ENCODE peak calls at places on chromosomes 1 and 21, in four cellular contexts. One of them, this sample, is unnamed.

GRCh38 chr1:115158181-115158580 is 68.9 kb upstream of the TSPAN2 start:
- DNase-seq in K562: no peak
- DNase-seq in HepG2: no peak
- DNase-seq in H1: no peak
- DNase-seq in this sample: no peak

GRCh38 chr1:237012789-237013383 is 8.6 kb upstream of the MT1HL1 start:
- DNase-seq in HepG2: peak
- DNase-seq in K562: peak
- DNase-seq in H1: no peak
- DNase-seq in this sample: no peak

GRCh38 chr1:223714849-223715709 is 2.7 kb downstream of the CAPN2 start:
- DNase-seq in HepG2: no peak
- DNase-seq in K562: peak
- DNase-seq in H1: no peak
- DNase-seq in this sample: no peak

GRCh38 chr21:28215214-28215954 is 777.3 kb downstream of the LTN1 start:
- DNase-seq in HepG2: no peak
- DNase-seq in H1: no peak
- DNase-seq in K562: no peak
- DNase-seq in this sample: no peak

GRCh38 chr1:207918571-207918970 is 7.6 kb upstream of the CD34 start:
- DNase-seq in H1: no peak
- DNase-seq in K562: no peak
- DNase-seq in HepG2: no peak
- DNase-seq in this sample: no peak

GRCh38 chr1:57262472-57262871 is 161.4 kb downstream of the DAB1 start:
- DNase-seq in HepG2: no peak
- DNase-seq in H1: no peak
- DNase-seq in K562: no peak
- DNase-seq in this sample: no peak

GRCh38 chr1:59186656-59187055 is 110.2 kb upstream of the FGGY start:
- DNase-seq in K562: no peak
- DNase-seq in H1: no peak
- DNase-seq in HepG2: peak
- DNase-seq in this sample: no peak

GRCh38 chr1:180221461-180221860 is 8.6 kb upstream of the LHX4 start:
- DNase-seq in H1: no peak
- DNase-seq in K562: no peak
- DNase-seq in HepG2: no peak
- DNase-seq in this sample: no peak

GRCh38 chr1:173590557-173590956 is 12.3 kb downstream of the SLC9C2 start:
- DNase-seq in K562: no peak
- DNase-seq in HepG2: no peak
- DNase-seq in H1: no peak
- DNase-seq in this sample: no peak

GRCh38 chr1:208161005-208161404 is 83.2 kb downstream of the PLXNA2 start:
- DNase-seq in H1: no peak
- DNase-seq in K562: no peak
- DNase-seq in HepG2: no peak
- DNase-seq in this sample: no peak

GRCh38 chr1:112981461-112982233 is 25.7 kb upstream of the SLC16A1 start:
- DNase-seq in K562: no peak
- DNase-seq in H1: no peak
- DNase-seq in HepG2: no peak
- DNase-seq in this sample: no peak

GRCh38 chr1:162942903-162943567 is 82.1 kb upstream of the CCDC190 start:
- DNase-seq in HepG2: no peak
- DNase-seq in H1: no peak
- DNase-seq in K562: no peak
- DNase-seq in this sample: no peak

GRCh38 chr1:239926184-239926583 is 165.5 kb upstream of the FMN2 start:
- DNase-seq in H1: no peak
- DNase-seq in K562: no peak
- DNase-seq in HepG2: no peak
- DNase-seq in this sample: no peak

GRCh38 chr1:33864460-33865389 is 846 bp downstream of the HMGB4 start:
- DNase-seq in H1: no peak
- DNase-seq in HepG2: no peak
- DNase-seq in K562: no peak
- DNase-seq in this sample: no peak

GRCh38 chr1:156067262-156067661 is 6.3 kb downstream of the RAB25 start:
- DNase-seq in HepG2: no peak
- DNase-seq in K562: no peak
- DNase-seq in H1: no peak
- DNase-seq in this sample: no peak

GRCh38 chr1:57632401-57632800 is 208.5 kb upstream of the DAB1 start:
- DNase-seq in K562: no peak
- DNase-seq in HepG2: no peak
- DNase-seq in H1: no peak
- DNase-seq in this sample: no peak

GRCh38 chr1:64960731-64961130 is 5.6 kb downstream of the JAK1 start:
- DNase-seq in H1: no peak
- DNase-seq in K562: no peak
- DNase-seq in HepG2: no peak
- DNase-seq in this sample: no peak

GRCh38 chr1:211606914-211607751 is 28.2 kb upstream of the SLC30A1 start:
- DNase-seq in HepG2: no peak
- DNase-seq in K562: peak
- DNase-seq in H1: no peak
- DNase-seq in this sample: no peak

GRCh38 chr1:2789986-2790581 is 11.4 kb downstream of the TTC34 start:
- DNase-seq in H1: no peak
- DNase-seq in K562: no peak
- DNase-seq in HepG2: no peak
- DNase-seq in this sample: peak

GRCh38 chr1:59079434-59080135 is 217.3 kb upstream of the FGGY start:
- DNase-seq in K562: no peak
- DNase-seq in H1: no peak
- DNase-seq in HepG2: no peak
- DNase-seq in this sample: no peak

GRCh38 chr1:118963456-118964430 is 24.4 kb downstream of the TBX15 start:
- DNase-seq in HepG2: peak
- DNase-seq in H1: no peak
- DNase-seq in K562: no peak
- DNase-seq in this sample: no peak

GRCh38 chr1:221923921-221924598 is 182.2 kb upstream of the DUSP10 start:
- DNase-seq in K562: no peak
- DNase-seq in H1: no peak
- DNase-seq in HepG2: no peak
- DNase-seq in this sample: no peak

GRCh38 chr1:240242601-240243144 is 151.0 kb downstream of the FMN2 start:
- DNase-seq in H1: no peak
- DNase-seq in K562: no peak
- DNase-seq in HepG2: no peak
- DNase-seq in this sample: no peak

GRCh38 chr1:26779093-26779668 is 8.6 kb upstream of the PIGV start:
- DNase-seq in HepG2: no peak
- DNase-seq in K562: no peak
- DNase-seq in H1: no peak
- DNase-seq in this sample: no peak

GRCh38 chr1:210434224-210434623 is 105.5 kb downstream of the HHAT start:
- DNase-seq in HepG2: no peak
- DNase-seq in H1: no peak
- DNase-seq in K562: no peak
- DNase-seq in this sample: no peak

GRCh38 chr1:17944606-17945005 is 163.0 kb upstream of the IGSF21 start:
- DNase-seq in HepG2: no peak
- DNase-seq in K562: no peak
- DNase-seq in H1: no peak
- DNase-seq in this sample: no peak

GRCh38 chr1:32801096-32801713 is 16.0 kb downstream of the YARS1 start:
- DNase-seq in K562: no peak
- DNase-seq in H1: no peak
- DNase-seq in HepG2: no peak
- DNase-seq in this sample: no peak

GRCh38 chr1:209095627-209096595 is 487.6 kb upstream of the CAMK1G start:
- DNase-seq in HepG2: no peak
- DNase-seq in K562: no peak
- DNase-seq in H1: no peak
- DNase-seq in this sample: no peak

GRCh38 chr1:181141431-181141910 is 53.0 kb downstream of the IER5 start:
- DNase-seq in H1: no peak
- DNase-seq in HepG2: no peak
- DNase-seq in K562: peak
- DNase-seq in this sample: no peak

GRCh38 chr1:35857830-35858229 is 25.2 kb upstream of the AGO1 start:
- DNase-seq in K562: no peak
- DNase-seq in H1: no peak
- DNase-seq in HepG2: no peak
- DNase-seq in this sample: no peak

GRCh38 chr1:2135425-2135824 is 59.1 kb downstream of the FAAP20 start:
- DNase-seq in H1: no peak
- DNase-seq in HepG2: peak
- DNase-seq in K562: no peak
- DNase-seq in this sample: no peak

GRCh38 chr1:228042508-228042907 is 35.7 kb downstream of the WNT3A start:
- DNase-seq in H1: no peak
- DNase-seq in K562: no peak
- DNase-seq in HepG2: no peak
- DNase-seq in this sample: no peak

GRCh38 chr1:16158025-16158424 is 2.2 kb upstream of the EPHA2 start:
- DNase-seq in HepG2: no peak
- DNase-seq in K562: no peak
- DNase-seq in H1: no peak
- DNase-seq in this sample: no peak

GRCh38 chr1:111372336-111372965 is 55.1 kb downstream of the OVGP1 start:
- DNase-seq in H1: no peak
- DNase-seq in HepG2: no peak
- DNase-seq in K562: no peak
- DNase-seq in this sample: no peak

DNA sequence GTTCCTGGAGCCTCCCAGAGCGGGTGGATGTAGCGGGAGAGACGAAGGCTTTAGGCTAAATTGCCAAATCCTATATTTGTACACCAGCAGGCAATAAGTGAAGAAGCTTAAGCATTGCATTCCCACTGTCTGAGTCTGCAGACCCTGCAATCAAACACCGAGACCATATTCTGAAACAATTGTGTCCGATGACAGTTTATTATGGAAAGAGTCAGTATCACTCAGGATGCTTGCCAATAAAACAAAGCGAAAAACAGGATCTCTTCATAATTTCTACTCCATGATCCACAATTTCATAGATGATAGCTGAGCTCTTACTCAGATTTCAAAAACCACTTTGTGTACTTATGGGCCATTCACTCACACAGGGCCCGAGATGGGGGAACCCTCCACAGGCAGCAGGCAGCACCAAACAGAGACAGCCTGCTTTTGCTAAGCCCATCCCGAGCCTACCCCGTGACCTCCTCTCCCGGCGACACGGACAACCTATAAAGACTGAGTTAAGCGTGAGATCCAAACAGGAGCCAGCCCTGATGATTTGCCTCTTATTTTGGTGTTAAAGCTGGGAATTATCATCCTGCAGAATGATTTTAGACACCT is 212.5 kb downstream of the GPATCH2 start:
- DNase-seq in K562: no peak
- DNase-seq in HepG2: no peak
- DNase-seq in H1: no peak
- DNase-seq in this sample: no peak
- TF ChIP-seq JUN in K562: no peak
- TF ChIP-seq JUN in HepG2: no peak
- TF ChIP-seq JUN in H1: no peak
- TF ChIP-seq JUN in this sample: no peak

GRCh38 chr1:234844479-234845031 is 234.6 kb upstream of the IRF2BP2 start:
- DNase-seq in HepG2: no peak
- DNase-seq in H1: no peak
- DNase-seq in K562: no peak
- DNase-seq in this sample: no peak
- TF ChIP-seq CREB1 in HepG2: no peak
- TF ChIP-seq CREB1 in H1: no peak
- TF ChIP-seq CREB1 in K562: no peak
- TF ChIP-seq CREB1 in this sample: no peak

GRCh38 chr1:7885513-7886298 is 32.8 kb upstream of the UTS2 start:
- DNase-seq in K562: peak
- DNase-seq in H1: peak
- DNase-seq in HepG2: no peak
- DNase-seq in this sample: peak
- TF ChIP-seq JUN in K562: no peak
- TF ChIP-seq JUN in H1: no peak
- TF ChIP-seq JUN in HepG2: no peak
- TF ChIP-seq JUN in this sample: no peak

DNA sequence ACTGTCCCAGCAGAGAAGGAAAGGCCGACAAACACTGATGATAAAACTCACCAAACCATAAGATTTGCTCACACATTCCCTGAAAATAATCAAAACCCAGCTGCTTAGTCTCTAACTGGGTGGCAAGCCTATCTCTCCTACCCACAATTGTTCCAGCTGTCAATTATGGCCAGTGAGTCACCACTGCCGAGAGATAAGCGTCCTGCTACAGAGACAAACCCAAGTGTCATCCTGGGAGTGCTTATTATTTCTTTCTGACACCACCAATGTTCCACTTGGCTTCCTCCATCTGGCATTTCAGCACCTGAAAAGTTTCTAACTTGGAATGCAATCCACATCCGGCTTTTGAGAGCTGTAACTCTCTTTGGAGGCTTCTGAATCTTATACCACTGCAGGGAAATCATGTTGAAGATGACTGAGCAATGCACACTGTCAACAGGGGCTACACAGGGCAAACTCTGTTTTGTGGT is 51.5 kb upstream of the VAV3 start:
- DNase-seq in HepG2: no peak
- DNase-seq in H1: no peak
- DNase-seq in K562: peak
- DNase-seq in this sample: no peak
- TF ChIP-seq CREB1 in HepG2: no peak
- TF ChIP-seq CREB1 in H1: no peak
- TF ChIP-seq CREB1 in K562: peak
- TF ChIP-seq CREB1 in this sample: no peak

DNA sequence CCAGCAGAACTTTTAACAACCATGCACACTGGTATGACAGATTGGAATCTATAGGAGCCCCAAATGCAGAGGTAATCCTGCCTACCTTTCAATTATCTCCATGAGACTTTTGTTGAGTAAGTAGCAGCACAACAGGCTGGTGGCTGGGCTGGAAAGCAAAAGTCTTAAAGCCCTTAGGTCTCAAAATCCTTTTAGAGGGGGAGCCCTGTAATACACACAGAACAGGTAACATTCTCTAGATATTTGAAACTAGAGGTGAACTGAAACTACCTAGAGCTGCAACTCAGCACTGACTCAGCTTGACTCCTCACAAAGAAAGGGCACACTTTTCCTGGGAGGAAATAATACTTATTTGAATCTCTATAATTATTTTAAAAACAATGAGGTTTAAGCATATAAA is 71.5 kb downstream of the CLCA4 start:
- DNase-seq in H1: no peak
- DNase-seq in HepG2: no peak
- DNase-seq in K562: no peak
- DNase-seq in this sample: no peak
- TF ChIP-seq JUN in H1: no peak
- TF ChIP-seq JUN in HepG2: no peak
- TF ChIP-seq JUN in K562: no peak
- TF ChIP-seq JUN in this sample: no peak

GRCh38 chr1:214989341-214989740 is 93.2 kb upstream of the KCNK2 start:
- DNase-seq in H1: no peak
- DNase-seq in HepG2: no peak
- DNase-seq in K562: no peak
- DNase-seq in this sample: no peak
- TF ChIP-seq CREB1 in H1: no peak
- TF ChIP-seq CREB1 in HepG2: no peak
- TF ChIP-seq CREB1 in K562: no peak
- TF ChIP-seq CREB1 in this sample: no peak